ENCODE peak calls at places on chromosomes 7 and 10, in five cellular contexts. Q, A, O, R and Z are unnamed samples.

GRCh38 chr7:54060643-54061042 is 481.5 kb upstream of the VSTM2A start:
- DNase-seq in Q (no peak), A (no peak), O (no peak), R (no peak), Z (no peak)

GRCh38 chr10:71447676-71448075 is 51.0 kb downstream of the CDH23 start:
- DNase-seq in Q (no peak), A (no peak), O (peak; percentile 45), R (no peak), Z (no peak)

GRCh38 chr10:21402606-21403083 is 122.8 kb downstream of the SKIDA1 start:
- DNase-seq in Q (no peak), A (no peak), O (no peak), R (no peak), Z (peak; percentile 27)

GRCh38 chr10:4202936-4203335 is 417.9 kb upstream of the KLF6 start:
- DNase-seq in Q (no peak), A (no peak), O (no peak), R (no peak), Z (no peak)

GRCh38 chr10:73894245-73894971 is 16.5 kb upstream of the PLAU start:
- DNase-seq in Q (no peak), A (no peak), O (no peak), R (no peak), Z (no peak)

GRCh38 chr7:157397751-157398691 is 61.2 kb downstream of the DNAJB6 start:
- DNase-seq in Q (peak; percentile 40), A (peak; percentile 42), O (peak; percentile 34), R (peak; percentile 67), Z (peak; percentile 61)

GRCh38 chr10:126904807-126905686 is at the start of gene DOCK1:
- DNase-seq in Q (peak; percentile 75), A (peak; percentile 74), O (peak; percentile 79), R (peak; percentile 85), Z (peak; percentile 75)

GRCh38 chr10:4426866-4427265 is 399.1 kb upstream of the AKR1E2 start:
- DNase-seq in Q (no peak), A (no peak), O (no peak), R (no peak), Z (no peak)

GRCh38 chr10:7406712-7407333 is 4.0 kb downstream of the SFMBT2 start:
- DNase-seq in Q (no peak), A (peak; percentile 11), O (no peak), R (no peak), Z (peak; percentile 64)

GRCh38 chr7:106092204-106092603 is 19.9 kb downstream of the SYPL1 start:
- DNase-seq in Q (no peak), A (no peak), O (no peak), R (no peak), Z (no peak)

GRCh38 chr7:156666368-156667109 is 26.0 kb downstream of the RNF32 start:
- DNase-seq in Q (no peak), A (no peak), O (peak; percentile 40), R (no peak), Z (no peak)

GRCh38 chr7:22672892-22673637 is 53.9 kb upstream of the IL6 start:
- DNase-seq in Q (no peak), A (no peak), O (no peak), R (no peak), Z (no peak)

GRCh38 chr10:22816298-22816653 is 101.9 kb upstream of the PIP4K2A start:
- DNase-seq in Q (no peak), A (no peak), O (no peak), R (no peak), Z (no peak)

GRCh38 chr10:100470367-100470766 is 7.6 kb downstream of the WNT8B start:
- DNase-seq in Q (no peak), A (no peak), O (no peak), R (no peak), Z (no peak)

GRCh38 chr10:43258922-43259247 is 8.0 kb downstream of the RASGEF1A start:
- DNase-seq in Q (no peak), A (peak; percentile 1), O (no peak), R (no peak), Z (no peak)

GRCh38 chr7:6074612-6075380 is 43.6 kb downstream of the ANKRD61 start:
- DNase-seq in Q (no peak), A (no peak), O (no peak), R (no peak), Z (no peak)

GRCh38 chr7:1737956-1738355 is 67.9 kb downstream of the ELFN1 start:
- DNase-seq in Q (no peak), A (no peak), O (no peak), R (no peak), Z (no peak)

GRCh38 chr10:43219848-43220247 is 47.0 kb downstream of the RASGEF1A start:
- DNase-seq in Q (no peak), A (no peak), O (no peak), R (peak; percentile 41), Z (no peak)

GRCh38 chr7:17660116-17660515 is 280.2 kb downstream of the SNX13 start:
- DNase-seq in Q (no peak), A (no peak), O (no peak), R (no peak), Z (no peak)

GRCh38 chr7:142722289-142722794 is 26.9 kb upstream of the PRSS1 start:
- DNase-seq in Q (no peak), A (no peak), O (no peak), R (no peak), Z (no peak)

GRCh38 chr7:2719007-2719406 is 31.0 kb downstream of the AMZ1 start:
- DNase-seq in Q (no peak), A (peak; percentile 59), O (peak; percentile 46), R (peak; percentile 77), Z (no peak)

GRCh38 chr7:119630570-119630969 is 642.4 kb upstream of the KCND2 start:
- DNase-seq in Q (no peak), A (no peak), O (no peak), R (no peak), Z (no peak)

GRCh38 chr7:66859794-66860645 is 61.0 kb upstream of the TMEM248 start:
- DNase-seq in Q (no peak), A (no peak), O (no peak), R (no peak), Z (peak; percentile 42)

GRCh38 chr7:55121249-55121648 is 102.4 kb downstream of the EGFR start:
- DNase-seq in Q (no peak), A (no peak), O (no peak), R (no peak), Z (no peak)

GRCh38 chr7:15309891-15310290 is 251.9 kb downstream of the AGMO start:
- DNase-seq in Q (no peak), A (no peak), O (no peak), R (no peak), Z (no peak)

GRCh38 chr10:106609466-106609865 is 555.0 kb downstream of the SORCS1 start:
- DNase-seq in Q (no peak), A (no peak), O (no peak), R (no peak), Z (no peak)

GRCh38 chr10:20948723-20949327 is 51.7 kb upstream of the NEBL start:
- DNase-seq in Q (no peak), A (no peak), O (no peak), R (no peak), Z (no peak)

GRCh38 chr7:45252857-45253256 is 95.3 kb downstream of the RAMP3 start:
- DNase-seq in Q (peak; percentile 18), A (no peak), O (no peak), R (no peak), Z (no peak)

GRCh38 chr7:27161214-27161720 is 4.1 kb downstream of the HOXA9 start:
- DNase-seq in Q (no peak), A (peak; percentile 61), O (peak; percentile 76), R (peak; percentile 83), Z (peak; percentile 43)
- TF ChIP-seq CTCF in Q (no peak), A (no peak), O (no peak), R (peak; percentile 43), Z (no peak)

DNA sequence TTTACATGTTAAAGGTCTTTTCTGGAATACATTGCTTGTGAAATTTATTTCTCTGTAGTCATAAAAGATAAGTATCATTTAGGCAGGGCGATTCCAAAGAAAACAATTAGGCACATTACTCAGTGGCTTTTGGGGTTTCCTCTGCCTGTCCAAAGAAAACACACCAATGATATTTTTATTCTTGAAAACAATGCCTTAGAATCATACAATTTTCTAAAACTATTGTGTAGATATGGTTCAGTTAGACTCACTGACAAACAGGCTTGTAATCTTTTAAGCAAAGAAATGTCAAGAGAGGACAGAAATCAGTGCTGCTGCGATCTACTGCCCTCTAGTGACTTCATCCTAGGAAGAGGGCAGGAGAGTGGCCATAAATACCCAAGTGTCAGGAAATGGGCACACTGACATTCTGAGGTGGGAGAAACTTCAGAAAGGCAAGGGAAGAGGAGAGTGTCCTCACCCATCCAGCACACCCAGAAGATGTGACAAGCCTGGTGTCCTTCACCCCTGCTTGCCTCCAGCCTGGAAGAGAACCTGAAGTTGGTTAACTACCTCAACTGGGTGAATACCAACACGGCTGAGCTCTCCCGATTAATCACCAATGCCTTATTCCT is 120.5 kb downstream of the GALNT11 start:
- DNase-seq in Q (no peak), A (peak; percentile 28), O (peak; percentile 35), R (no peak), Z (no peak)
- TF ChIP-seq CTCF in Q (peak; percentile 39), A (peak; percentile 53), O (peak; percentile 29), R (peak; percentile 36), Z (peak; percentile 59)

GRCh38 chr7:50481867-50482266 is 31.7 kb upstream of the FIGNL1 start:
- DNase-seq in Q (peak; percentile 3), A (no peak), O (no peak), R (no peak), Z (no peak)
- TF ChIP-seq CTCF in Q (no peak), A (no peak), O (no peak), R (no peak), Z (no peak)

DNA sequence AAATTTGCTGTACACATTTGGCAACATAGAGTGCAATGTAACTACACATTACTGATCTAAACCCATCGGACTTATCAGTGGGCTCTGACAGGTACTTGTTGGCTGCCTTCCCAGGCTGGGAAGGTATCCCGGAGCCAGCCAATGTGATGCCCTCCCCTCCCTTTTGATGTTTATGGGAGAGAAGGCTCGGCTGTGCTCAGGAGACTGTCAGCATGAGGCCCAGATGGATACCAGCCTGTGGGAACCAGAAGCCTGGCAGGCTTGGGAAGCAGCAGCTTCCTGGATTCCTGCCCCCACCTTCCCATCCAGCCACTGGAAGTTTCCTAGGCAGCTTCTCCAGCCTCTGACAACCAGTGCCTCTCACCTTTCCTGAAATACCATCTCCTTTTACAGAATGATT is 146.0 kb upstream of the TCF7L2 start:
- DNase-seq in Q (no peak), A (no peak), O (peak; percentile 71), R (no peak), Z (no peak)
- TF ChIP-seq CTCF in Q (no peak), A (no peak), O (no peak), R (no peak), Z (no peak)

GRCh38 chr10:133061296-133062038 is 26.3 kb upstream of the ADGRA1 start:
- DNase-seq in Q (no peak), A (no peak), O (no peak), R (no peak), Z (no peak)

GRCh38 chr10:133060466-133060865 is 27.3 kb upstream of the ADGRA1 start:
- DNase-seq in Q (no peak), A (no peak), O (no peak), R (no peak), Z (no peak)

GRCh38 chr10:133062635-133063034 is 25.1 kb upstream of the ADGRA1 start:
- DNase-seq in Q (no peak), A (no peak), O (no peak), R (no peak), Z (no peak)

GRCh38 chr10:133060881-133061280 is 26.8 kb upstream of the ADGRA1 start:
- DNase-seq in Q (no peak), A (no peak), O (no peak), R (no peak), Z (no peak)

GRCh38 chr10:133062085-133062484 is 25.6 kb upstream of the ADGRA1 start:
- DNase-seq in Q (no peak), A (no peak), O (no peak), R (no peak), Z (no peak)
- TF ChIP-seq CTCF in Q (no peak), A (no peak), O (no peak), R (no peak), Z (no peak)

GRCh38 chr7:132321387-132321786 is 254.9 kb downstream of the PLXNA4 start:
- DNase-seq in Q (no peak), A (peak; percentile 39), O (no peak), R (no peak), Z (no peak)
- TF ChIP-seq CTCF in Q (no peak), A (peak; percentile 10), O (no peak), R (no peak), Z (no peak)